ENCODE peak calls at places on chromosomes 13 and 19, in eight cellular contexts. S is pulmonary artery endothelial cell; Q is non-pigmented ciliary epithelial cell; X is cardiac muscle cell; O is ureter; M is HuH-7.5; H is stimulated activated naive B cell treated with anti-CD40 and anti-IgM and Interleukin-4, amounts not matched to agents 10 μg/mL and 1 μg/mL and 100 μg/mL, for 72 hours; V is MCF 10A. P is an unnamed sample.
A peak's percentile ranks its signal among the peaks of the same experiment; 100 is the strongest.

GRCh38 chr13:70756088-70756487 is 647.8 kb upstream of the KLHL1 start:
- DNase-seq in Q (no peak), M (no peak), X (no peak), O (no peak), S (no peak), V (no peak), H (no peak), P (no peak)

GRCh38 chr13:98462946-98463345 is 114.0 kb downstream of the STK24 start:
- DNase-seq in V (no peak), Q (no peak), H (no peak), S (no peak), X (no peak), M (no peak), O (no peak), P (no peak)

GRCh38 chr19:45161715-45162463 is 1.1 kb upstream of the NKPD1 start:
- DNase-seq in H (no peak), Q (no peak), X (peak; percentile 56), O (no peak), M (peak; percentile 89), V (no peak), S (no peak), P (no peak)

GRCh38 chr19:43395561-43395960 is 19.1 kb upstream of the TEX101 start:
- DNase-seq in X (no peak), O (no peak), H (no peak), Q (no peak), V (peak; percentile 12), S (no peak), M (no peak), P (no peak)

GRCh38 chr13:26074706-26075105 is 22.9 kb upstream of the SHISA2 start:
- DNase-seq in O (no peak), H (no peak), S (no peak), Q (peak; percentile 24), M (no peak), V (peak; percentile 46), X (peak; percentile 34), P (peak; percentile 17)

GRCh38 chr13:55440465-55441085 is 1700.1 kb upstream of the PRR20A start:
- DNase-seq in O (no peak), S (no peak), Q (no peak), H (no peak), X (no peak), V (no peak), M (no peak), P (no peak)

GRCh38 chr13:40221460-40222201 is 444.8 kb downstream of the FOXO1 start:
- DNase-seq in V (peak; percentile 86), H (no peak), M (no peak), Q (peak; percentile 81), S (no peak), O (no peak), X (peak; percentile 90), P (no peak)

GRCh38 chr13:43694265-43694664 is 92.5 kb downstream of the ENOX1 start:
- DNase-seq in V (no peak), S (no peak), Q (no peak), O (no peak), H (no peak), M (no peak), X (no peak), P (no peak)